ENCODE peak calls at places on chromosomes 2 and 18, in six cellular contexts. G is neuronal stem cell, C is H1, Y is H9, P is mesendoderm, L is mesenchymal stem cell. B is an unnamed sample.

GRCh38 chr2:3665886-3666612 is 8.0 kb downstream of the ALLC start:
- DNase-seq in L (no peak), C (no peak), G (no peak), Y (peak), P (no peak), B (no peak)

GRCh38 chr18:46759885-46760284 is 3.0 kb upstream of the ST8SIA5 start:
- DNase-seq in G (no peak), Y (no peak), C (no peak), L (no peak), P (no peak), B (no peak)

GRCh38 chr2:67871696-67872320 is 191.0 kb downstream of the C1D start:
- DNase-seq in G (no peak), P (no peak), C (no peak), Y (no peak), L (peak), B (peak)

GRCh38 chr2:104028066-104028465 is 825.8 kb upstream of the POU3F3 start:
- DNase-seq in C (no peak), P (no peak), Y (no peak), L (no peak), G (no peak), B (no peak)

GRCh38 chr2:231930601-231931281 is 4.5 kb upstream of the NPPC start:
- DNase-seq in P (no peak), Y (no peak), C (no peak), L (no peak), G (no peak), B (no peak)

GRCh38 chr2:205352593-205352992 is 329.7 kb upstream of the NRP2 start:
- DNase-seq in G (no peak), P (no peak), C (no peak), L (no peak), Y (no peak), B (peak)

GRCh38 chr2:241068136-241068941 is 33.7 kb downstream of the MTERF4 start:
- DNase-seq in Y (no peak), G (no peak), L (no peak), P (no peak), C (no peak), B (no peak)

GRCh38 chr2:241558532-241559488 is at the start of gene BOK:
- DNase-seq in P (peak), Y (peak), L (peak), G (no peak), C (peak), B (peak)

GRCh38 chr2:3168230-3168891 is 209.3 kb downstream of the EIPR1 start:
- DNase-seq in C (no peak), L (peak), P (peak), G (no peak), Y (no peak), B (peak)

GRCh38 chr2:219350215-219350937 is 17.8 kb upstream of the RESP18 start:
- DNase-seq in Y (no peak), P (no peak), L (no peak), C (no peak), G (no peak), B (peak)

GRCh38 chr2:43889416-43889815 is 50.6 kb downstream of the ABCG8 start:
- DNase-seq in Y (no peak), C (no peak), G (no peak), P (no peak), L (no peak), B (no peak)

GRCh38 chr2:220015576-220015975 is 388.1 kb downstream of the SLC4A3 start:
- DNase-seq in L (no peak), C (no peak), P (no peak), Y (no peak), G (no peak), B (no peak)

GRCh38 chr18:33584845-33585775 is 7.1 kb downstream of the ASXL3 start:
- DNase-seq in P (peak), Y (peak), G (peak), L (no peak), C (peak), B (no peak)

GRCh38 chr18:62282188-62282629 is 42.9 kb upstream of the TNFRSF11A start:
- DNase-seq in L (no peak), C (no peak), Y (no peak), P (no peak), G (no peak), B (peak)

GRCh38 chr2:191245869-191246531 is 796 bp downstream of the MYO1B start:
- DNase-seq in P (peak), Y (peak), L (peak), G (peak), C (peak), B (peak)

GRCh38 chr2:39448169-39448502 is 11.1 kb upstream of the MAP4K3 start:
- DNase-seq in G (no peak), P (no peak), L (no peak), C (no peak), Y (no peak), B (no peak)

GRCh38 chr2:196278491-196278911 is 107.1 kb upstream of the STK17B start:
- DNase-seq in L (peak), C (no peak), G (no peak), Y (no peak), P (no peak), B (peak)

GRCh38 chr18:68735498-68736343 is 20.8 kb upstream of the TMX3 start:
- DNase-seq in C (no peak), L (peak), P (peak), G (peak), Y (no peak), B (peak)

GRCh38 chr18:74063023-74063422 is 84.6 kb downstream of the FBXO15 start:
- DNase-seq in L (no peak), Y (no peak), C (no peak), G (no peak), P (no peak), B (no peak)

GRCh38 chr2:73333564-73333963 is 40.2 kb upstream of the EGR4 start:
- DNase-seq in P (no peak), Y (no peak), C (no peak), L (no peak), G (no peak), B (no peak)

GRCh38 chr2:241857572-241858121 is 1.0 kb downstream of the PDCD1 start:
- DNase-seq in C (no peak), P (no peak), Y (no peak), G (no peak), L (no peak), B (no peak)

GRCh38 chr18:11324956-11325873 is 175.8 kb upstream of the PIEZO2 start:
- DNase-seq in C (no peak), G (no peak), P (no peak), Y (no peak), L (peak), B (peak)

GRCh38 chr18:40413160-40413559 is 1541.9 kb upstream of the PIK3C3 start:
- DNase-seq in Y (peak), P (peak), G (peak), L (peak), C (peak), B (peak)

GRCh38 chr2:84856785-84857184 is 24.1 kb downstream of the TRABD2A start:
- DNase-seq in C (no peak), L (no peak), P (no peak), G (no peak), Y (no peak), B (no peak)

GRCh38 chr2:127179756-127180155 is 40.3 kb downstream of the CYP27C1 start:
- DNase-seq in Y (no peak), P (no peak), L (no peak), G (no peak), C (no peak), B (no peak)

GRCh38 chr18:31977270-31977872 is 34.4 kb upstream of the TRAPPC8 start:
- DNase-seq in G (peak), P (peak), L (peak), Y (peak), C (peak), B (peak)

GRCh38 chr2:237256845-237257244 is 157.1 kb downstream of the COL6A3 start:
- DNase-seq in C (no peak), Y (no peak), G (no peak), L (peak), P (no peak), B (peak)

GRCh38 chr2:50773533-50773932 is 258.4 kb downstream of the NRXN1 start:
- DNase-seq in P (peak), C (no peak), G (no peak), L (no peak), Y (no peak), B (no peak)

GRCh38 chr2:97913846-97914245 is 81.9 kb downstream of the TMEM131 start:
- DNase-seq in Y (no peak), L (no peak), G (no peak), C (no peak), P (no peak), B (no peak)

GRCh38 chr18:40109251-40110049 is 1845.6 kb upstream of the PIK3C3 start:
- DNase-seq in G (no peak), Y (no peak), L (peak), P (peak), C (no peak), B (no peak)

GRCh38 chr2:195759877-195760276 is 102.9 kb downstream of the SLC39A10 start:
- DNase-seq in C (no peak), P (peak), Y (no peak), G (no peak), L (no peak), B (no peak)

GRCh38 chr2:109516445-109517117 is 97.2 kb downstream of the SEPTIN10 start:
- DNase-seq in C (peak), P (peak), Y (peak), L (peak), G (peak), B (peak)

GRCh38 chr2:83596592-83597339 is 862.3 kb downstream of the SUCLG1 start:
- DNase-seq in C (no peak), P (no peak), L (no peak), G (no peak), Y (no peak), B (no peak)

GRCh38 chr2:119846021-119846420 is 86.3 kb downstream of the PTPN4 start:
- DNase-seq in L (no peak), P (no peak), Y (no peak), G (no peak), C (no peak), B (no peak)

GRCh38 chr18:61893304-61893970 is 630 bp upstream of the RNF152 start:
- DNase-seq in G (peak), C (no peak), L (peak), P (peak), Y (peak), B (peak)

GRCh38 chr2:169452080-169452479 is 27.2 kb upstream of the BBS5 start:
- DNase-seq in Y (no peak), P (peak), G (peak), C (no peak), L (peak), B (peak)

GRCh38 chr2:164621761-164622105 is 451 bp upstream of the GRB14 start:
- DNase-seq in P (peak), C (peak), L (no peak), Y (peak), G (no peak), B (no peak)

GRCh38 chr18:61459896-61460295 is 126.7 kb downstream of the CDH20 start:
- DNase-seq in L (no peak), G (no peak), C (no peak), P (no peak), Y (no peak), B (no peak)

GRCh38 chr18:49151482-49151881 is 200.7 kb upstream of the SMAD7 start:
- DNase-seq in C (no peak), L (no peak), P (no peak), Y (no peak), G (no peak), B (no peak)
- H2BK15ac ChIP-seq in C (no peak), L (no peak), P (no peak), Y (no peak), G (no peak), B (no peak)

GRCh38 chr18:8694891-8695290 is 10.5 kb upstream of the MTCL1 start:
- DNase-seq in P (no peak), G (no peak), Y (no peak), C (no peak), L (no peak), B (no peak)

GRCh38 chr18:8699948-8700347 is 5.4 kb upstream of the MTCL1 start:
- DNase-seq in G (no peak), L (no peak), P (no peak), C (no peak), Y (no peak), B (peak)

GRCh38 chr18:8699126-8699525 is 6.2 kb upstream of the MTCL1 start:
- DNase-seq in P (no peak), G (no peak), Y (no peak), C (no peak), L (no peak), B (no peak)

GRCh38 chr18:8696749-8697211 is 8.6 kb upstream of the MTCL1 start:
- DNase-seq in L (peak), G (peak), C (no peak), P (peak), Y (peak), B (peak)

GRCh38 chr18:8695932-8696510 is 9.3 kb upstream of the MTCL1 start:
- DNase-seq in P (no peak), Y (no peak), L (no peak), G (no peak), C (no peak), B (no peak)
- H2BK15ac ChIP-seq in P (no peak), Y (no peak), L (no peak), G (no peak), C (no peak), B (no peak)

GRCh38 chr2:202187570-202187969 is 50.8 kb downstream of the SUMO1 start:
- DNase-seq in P (no peak), L (no peak), Y (no peak), C (no peak), G (no peak), B (no peak)

GRCh38 chr2:202185816-202186221 is 52.6 kb downstream of the SUMO1 start:
- DNase-seq in P (no peak), G (no peak), Y (no peak), C (no peak), L (no peak), B (peak)

GRCh38 chr2:202184557-202184956 is 53.8 kb downstream of the SUMO1 start:
- DNase-seq in G (no peak), Y (no peak), C (no peak), P (no peak), L (no peak), B (no peak)

GRCh38 chr2:202186641-202187202 is 51.7 kb downstream of the SUMO1 start:
- DNase-seq in Y (no peak), C (no peak), L (no peak), P (no peak), G (no peak), B (peak)

GRCh38 chr2:202185156-202185555 is 53.2 kb downstream of the SUMO1 start:
- DNase-seq in Y (peak), P (no peak), C (no peak), L (no peak), G (no peak), B (no peak)
- H2BK15ac ChIP-seq in Y (no peak), P (no peak), C (no peak), L (no peak), G (no peak), B (peak)

DNA sequence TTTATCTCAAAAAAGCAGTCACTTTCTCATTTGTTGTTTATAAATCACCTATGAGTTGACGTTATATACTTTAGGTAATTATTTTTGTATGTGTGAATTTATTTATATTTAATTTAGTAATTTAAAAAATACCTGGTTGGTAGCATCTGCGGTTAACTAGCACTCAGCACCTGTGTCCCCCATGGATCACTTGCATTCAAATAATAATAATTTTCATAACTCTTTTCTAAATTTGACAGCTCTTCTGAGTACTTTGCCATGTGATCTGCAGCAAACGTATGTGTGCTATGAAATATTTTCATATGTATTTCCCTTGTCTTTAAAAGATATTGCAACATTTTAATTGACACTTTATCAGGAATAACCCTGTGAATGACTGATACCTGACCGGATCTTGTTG is 88.1 kb downstream of the CMPK2 start:
- DNase-seq in P (no peak), G (no peak), L (no peak), Y (no peak), C (no peak), B (no peak)
- H2BK15ac ChIP-seq in P (no peak), G (no peak), L (no peak), Y (no peak), C (no peak), B (no peak)

DNA sequence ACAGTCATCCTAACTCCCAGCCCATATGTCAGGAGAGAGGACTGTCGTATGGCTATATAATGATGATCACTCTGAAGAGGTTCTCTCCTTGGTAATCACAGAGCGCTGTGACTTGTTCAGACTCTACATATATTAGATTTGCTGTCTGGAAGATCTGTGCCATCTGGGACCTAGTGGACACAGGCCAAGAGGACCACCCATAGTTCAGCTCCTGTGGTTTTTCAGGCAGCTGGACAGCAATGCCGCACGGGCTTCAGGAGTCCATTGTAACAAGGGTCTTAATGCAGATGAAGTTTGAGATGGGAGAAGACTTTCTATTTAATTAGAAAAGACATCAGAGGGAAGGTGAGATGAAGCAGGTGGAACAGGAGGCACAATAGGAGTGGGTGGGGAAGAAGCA is 40.1 kb upstream of the EPHA4 start:
- DNase-seq in C (no peak), L (no peak), G (no peak), P (no peak), Y (no peak), B (no peak)
- H2BK15ac ChIP-seq in C (no peak), L (no peak), G (no peak), P (no peak), Y (no peak), B (no peak)

GRCh38 chr2:221962186-221962585 is 336.6 kb downstream of the PAX3 start:
- DNase-seq in P (no peak), G (no peak), L (no peak), Y (no peak), C (no peak), B (no peak)
- H2BK15ac ChIP-seq in P (no peak), G (no peak), L (no peak), Y (no peak), C (no peak), B (no peak)

GRCh38 chr2:102514061-102514785 is 41.2 kb downstream of the SLC9A4 start:
- DNase-seq in P (peak), L (peak), C (no peak), G (no peak), Y (no peak), B (peak)
- H2BK15ac ChIP-seq in P (no peak), L (no peak), C (no peak), G (no peak), Y (no peak), B (no peak)

DNA sequence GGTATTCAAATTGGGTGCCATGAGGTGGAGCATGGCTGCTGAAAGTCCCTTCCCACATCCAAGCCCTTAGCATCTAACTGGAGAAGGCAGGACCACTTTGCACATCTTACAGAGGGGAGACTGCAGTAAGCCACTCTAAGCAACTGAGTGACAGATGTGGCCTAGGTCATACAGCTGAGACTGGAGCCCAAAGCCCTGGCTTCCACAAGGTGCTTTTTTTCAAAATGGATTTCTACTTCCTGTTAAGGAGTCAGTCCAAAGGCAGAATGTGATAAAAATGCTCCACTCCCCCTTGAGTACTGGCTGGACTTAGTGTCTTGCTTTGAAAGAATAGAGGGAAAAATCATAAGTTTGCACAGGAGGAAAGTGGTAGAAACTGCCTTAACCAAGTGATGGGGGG is 424.0 kb upstream of the SPRED2 start:
- DNase-seq in G (no peak), C (no peak), L (no peak), P (no peak), Y (no peak), B (no peak)
- H2BK15ac ChIP-seq in G (no peak), C (no peak), L (no peak), P (no peak), Y (no peak), B (no peak)

B was measured in IMR-90.